ENCODE peak calls at places on chromosomes 5 and 9, in eight cellular contexts. L is endothelial cell of umbilical vein, S is SK-N-SH, Y is GM12878, N is HepG2, R is K562, B is H1, I is HCT116. G is an unnamed sample.

GRCh38 chr9:98410185-98410697 is 154.8 kb upstream of the TBC1D2 start:
- DNase-seq in B (no peak), S (peak; percentile 68), L (peak; percentile 55), N (peak; percentile 10), Y (no peak), I (no peak), R (peak; percentile 88), G (peak; percentile 81)

GRCh38 chr5:131221888-131222287 is 42.0 kb upstream of the CDC42SE2 start:
- DNase-seq in R (no peak), I (no peak), S (no peak), L (peak; percentile 34), N (no peak), B (no peak), Y (no peak), G (no peak)

GRCh38 chr5:39194466-39195136 is 24.8 kb downstream of the FYB1 start:
- DNase-seq in R (peak; percentile 79), I (no peak), L (no peak), N (peak; percentile 40), Y (no peak), S (no peak), B (no peak), G (no peak)

GRCh38 chr5:177462021-177462670 is 11.3 kb downstream of the DBN1 start:
- DNase-seq in L (peak; percentile 57), N (no peak), R (peak; percentile 55), I (no peak), S (no peak), Y (no peak), B (no peak), G (no peak)

GRCh38 chr9:92295827-92296258 is 2.3 kb upstream of the IARS1 start:
- DNase-seq in Y (no peak), I (no peak), B (no peak), R (peak; percentile 86), S (no peak), N (no peak), L (no peak), G (peak; percentile 24)

GRCh38 chr5:126386146-126386545 is 37.1 kb upstream of the GRAMD2B start:
- DNase-seq in L (no peak), I (no peak), B (no peak), R (no peak), Y (no peak), N (no peak), S (no peak), G (no peak)

GRCh38 chr9:105697871-105698270 is 3.5 kb downstream of the TMEM38B start:
- DNase-seq in N (no peak), Y (no peak), B (no peak), R (peak; percentile 62), L (no peak), I (no peak), S (no peak), G (no peak)

GRCh38 chr5:147169399-147169798 is 65.4 kb upstream of the STK32A start:
- DNase-seq in I (no peak), B (no peak), S (no peak), L (no peak), Y (no peak), N (peak; percentile 62), R (no peak), G (no peak)

GRCh38 chr5:133607451-133607850 is 4.9 kb downstream of the FSTL4 start:
- DNase-seq in S (peak; percentile 12), R (no peak), B (no peak), Y (no peak), L (no peak), N (no peak), I (no peak), G (no peak)

GRCh38 chr9:85871008-85871407 is 69.9 kb upstream of the NAA35 start:
- DNase-seq in R (no peak), S (no peak), I (no peak), L (no peak), N (no peak), Y (no peak), B (no peak), G (no peak)

GRCh38 chr9:21965401-21965951 is 28.7 kb downstream of the CDKN2A start:
- DNase-seq in R (no peak), S (peak; percentile 80), L (peak; percentile 68), B (peak; percentile 79), N (peak; percentile 45), Y (no peak), I (no peak), G (peak; percentile 84)

GRCh38 chr9:1460143-1460769 is 410.1 kb downstream of the DMRT2 start:
- DNase-seq in S (peak; percentile 22), R (peak; percentile 1), B (no peak), N (peak; percentile 53), I (no peak), Y (peak; percentile 25), L (no peak), G (peak; percentile 76)

GRCh38 chr5:86929123-86929766 is 311.5 kb downstream of the COX7C start:
- DNase-seq in L (no peak), B (peak; percentile 57), I (no peak), N (no peak), Y (no peak), S (no peak), R (no peak), G (peak; percentile 78)

GRCh38 chr5:122192883-122193496 is 63.6 kb downstream of the ZNF474 start:
- DNase-seq in S (peak; percentile 22), L (peak; percentile 76), R (peak; percentile 74), B (no peak), N (peak; percentile 44), I (peak; percentile 46), Y (peak; percentile 11), G (peak; percentile 81)

GRCh38 chr5:139061274-139061673 is 136.9 kb downstream of the SIL1 start:
- DNase-seq in L (peak; percentile 48), N (peak; percentile 10), R (no peak), Y (no peak), S (no peak), B (no peak), I (no peak), G (no peak)

GRCh38 chr5:74167206-74167929 is 473.2 kb downstream of the ENC1 start:
- DNase-seq in N (no peak), Y (no peak), R (no peak), S (no peak), I (no peak), B (no peak), L (peak; percentile 84), G (no peak)

GRCh38 chr9:137984005-137984404 is 106.4 kb downstream of the CACNA1B start:
- DNase-seq in R (no peak), N (no peak), S (no peak), Y (no peak), B (no peak), L (no peak), I (no peak), G (no peak)

DNA sequence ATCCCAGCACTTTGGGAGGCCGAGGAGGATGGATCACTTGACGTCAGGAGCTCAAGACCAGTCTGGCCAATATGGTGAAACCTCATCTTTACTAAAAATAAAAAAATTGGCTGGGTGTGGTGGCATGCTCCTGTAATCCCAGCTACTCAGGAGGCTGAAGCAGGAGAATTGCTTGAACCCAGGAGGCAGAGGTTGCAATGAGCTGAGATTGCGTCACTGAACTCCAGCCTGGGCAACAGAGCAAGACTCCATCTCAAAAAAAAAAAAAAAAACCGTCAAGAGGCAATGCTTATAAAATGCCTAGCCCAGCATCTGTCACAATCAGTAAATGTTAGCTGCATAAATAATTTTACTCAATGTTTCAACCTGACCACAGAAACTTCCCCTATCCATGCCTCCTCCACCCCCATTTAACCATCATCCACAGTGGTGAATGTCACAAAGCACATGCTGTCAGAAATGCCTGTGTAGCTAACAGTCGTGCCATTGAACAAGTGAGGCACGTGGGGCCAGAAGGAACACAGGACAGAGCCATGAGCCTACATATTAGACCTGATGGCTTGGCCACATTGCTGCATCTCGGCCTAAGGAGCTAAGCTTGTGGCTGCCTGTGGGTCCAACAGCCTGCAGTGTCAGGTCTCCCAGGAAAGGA is 16.8 kb upstream of the TCOF1 start:
- DNase-seq in L (no peak), R (no peak), Y (no peak), S (no peak), N (no peak), I (no peak), B (no peak), G (no peak)
- H2AFZ ChIP-seq in L (no peak overlapping the region), R (no peak overlapping the region), Y (no peak overlapping the region), S (no peak overlapping the region), N (no peak overlapping the region), I (no peak overlapping the region), B (no peak overlapping the region), G (no peak overlapping the region)

GRCh38 chr5:17169507-17169906 is 47.9 kb upstream of the BASP1 start:
- DNase-seq in Y (no peak), B (no peak), R (no peak), N (peak; percentile 50), S (no peak), I (no peak), L (peak; percentile 91), G (no peak)
- TF ChIP-seq POLR2AphosphoS5 in Y (no peak), B (no peak), R (no peak), N (no peak), S (no peak), I (no peak), L (peak; percentile 61), G (no peak)

DNA sequence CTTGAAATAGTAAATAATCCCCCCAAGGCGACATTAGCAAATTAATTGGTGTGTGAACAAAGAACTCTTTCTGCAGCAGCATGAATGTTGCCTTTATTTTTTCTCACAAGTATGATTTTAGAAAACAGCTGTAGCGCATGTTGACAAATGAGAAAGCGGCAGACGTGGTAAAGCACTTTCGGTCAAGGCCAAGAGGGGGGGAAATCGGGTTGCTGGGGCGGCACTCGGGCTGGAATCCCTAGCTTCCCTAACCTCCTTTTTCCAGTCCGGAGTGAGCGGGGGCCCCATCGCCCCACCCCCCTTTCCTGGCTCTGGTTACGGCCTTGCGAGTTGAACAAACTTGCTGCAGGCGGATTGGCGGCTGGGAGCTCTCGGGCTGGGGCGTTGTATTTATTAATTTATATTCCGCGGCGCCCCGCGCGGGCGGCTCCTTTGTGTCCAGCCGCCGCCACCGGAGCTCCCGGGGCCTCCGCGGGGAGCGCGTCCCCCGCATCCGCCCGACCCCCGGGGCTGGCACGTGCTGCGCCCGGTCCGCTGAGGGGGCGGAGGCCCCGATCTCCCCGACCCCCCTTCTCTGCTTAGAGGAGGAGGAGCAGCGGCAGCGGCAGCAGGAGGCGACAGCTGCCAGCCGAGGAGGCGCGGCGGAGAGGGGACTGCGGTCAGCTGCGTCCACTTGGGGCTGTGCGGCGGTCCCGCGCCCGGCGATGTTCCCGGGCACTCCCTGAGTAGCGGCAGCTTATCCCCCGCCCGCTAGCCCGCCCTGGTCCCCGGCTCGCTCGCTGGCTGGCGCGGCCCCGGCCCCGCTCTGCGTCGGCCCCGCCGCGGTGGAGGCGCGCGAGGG is at the start of gene RHOBTB3:
- DNase-seq in I (peak; percentile 63), N (peak; percentile 79), Y (no peak), B (peak; percentile 84), S (peak; percentile 91), L (peak; percentile 88), R (peak; percentile 94), G (peak; percentile 89)
- H2AFZ ChIP-seq in I (peak within 1 kb of the TSS; percentile 40), N (peak within 1 kb of the TSS; percentile 38), Y (peak within 1 kb of the TSS; percentile 89), B (peak within 1 kb of the TSS; percentile 91), S (peak within 1 kb of the TSS; percentile 72), L (peak within 1 kb of the TSS; percentile 2), R (no peak within 1 kb of the TSS), G (peak within 1 kb of the TSS; percentile 94)

GRCh38 chr5:84569307-84569706 is 184.6 kb upstream of the EDIL3 start:
- DNase-seq in L (no peak), R (no peak), B (no peak), I (no peak), N (no peak), Y (no peak), S (no peak), G (no peak)

GRCh38 chr5:84565866-84566265 is 181.2 kb upstream of the EDIL3 start:
- DNase-seq in L (no peak), I (no peak), B (no peak), S (no peak), R (no peak), N (no peak), Y (no peak), G (no peak)

GRCh38 chr5:84568171-84568570 is 183.5 kb upstream of the EDIL3 start:
- DNase-seq in B (no peak), Y (no peak), R (no peak), N (no peak), I (no peak), S (no peak), L (no peak), G (peak; percentile 30)

GRCh38 chr5:84564311-84564710 is 179.6 kb upstream of the EDIL3 start:
- DNase-seq in B (no peak), N (no peak), I (no peak), R (no peak), L (no peak), Y (no peak), S (no peak), G (peak; percentile 48)
- TF ChIP-seq POLR2AphosphoS5 in B (no peak), N (no peak), I (no peak), R (no peak), L (no peak), Y (no peak), S (no peak), G (no peak)